ENCODE peak calls at places on chromosome 3, in six cellular contexts. I, Z, W, U, R and E are unnamed samples.

GRCh38 chr3:172085557-172085895 is 46.1 kb downstream of the FNDC3B start:
- DNase-seq in I (no peak), Z (no peak), W (no peak), U (no peak), R (no peak), E (no peak)

GRCh38 chr3:81186412-81186811 is 575.0 kb downstream of the GBE1 start:
- DNase-seq in I (no peak), Z (no peak), W (no peak), U (no peak), R (no peak), E (no peak)

GRCh38 chr3:156630081-156630772 is 44.2 kb upstream of the TIPARP start:
- DNase-seq in I (no peak), Z (peak), W (no peak), U (no peak), R (no peak), E (no peak)

GRCh38 chr3:20225769-20226168 is 39.8 kb upstream of the SGO1 start:
- DNase-seq in I (no peak), Z (peak), W (peak), U (no peak), R (peak), E (no peak)

GRCh38 chr3:21785765-21786453 is 34.9 kb upstream of the ZNF385D start:
- DNase-seq in I (no peak), Z (no peak), W (no peak), U (no peak), R (no peak), E (no peak)

GRCh38 chr3:53956591-53956990 is 64.9 kb upstream of the SELENOK start:
- DNase-seq in I (no peak), Z (no peak), W (no peak), U (no peak), R (no peak), E (no peak)

GRCh38 chr3:192490720-192491119 is 236.6 kb downstream of the FGF12 start:
- DNase-seq in I (no peak), Z (no peak), W (no peak), U (no peak), R (no peak), E (no peak)

GRCh38 chr3:15755181-15755580 is 42.6 kb downstream of the ANKRD28 start:
- DNase-seq in I (no peak), Z (no peak), W (no peak), U (no peak), R (no peak), E (no peak)